ENCODE peak calls at places on chromosomes 12 and 14, in eight cellular contexts. L, Y, F, T, H, Q, B and R are unnamed samples. For H3K36me3 and H3K4me1, the result is how much of the 10 kb centered on the place peaks cover.

GRCh38 chr12:101782544-101782855 is 43.2 kb upstream of the SYCP3 start:
- DNase-seq in Y (no peak), H (no peak), B (no peak), F (no peak), T (no peak), L (no peak), Q (no peak), R (no peak)

GRCh38 chr12:68568878-68569569 is 41.7 kb upstream of the RAP1B start:
- DNase-seq in Y (no peak), T (no peak), L (no peak), F (no peak), H (no peak), B (no peak), Q (no peak), R (no peak)

GRCh38 chr12:15469342-15469741 is 147.0 kb downstream of the PTPRO start:
- DNase-seq in B (no peak), L (no peak), Q (no peak), T (peak), Y (no peak), H (no peak), F (no peak), R (no peak)

GRCh38 chr12:66508025-66508424 is 170.9 kb downstream of the GRIP1 start:
- DNase-seq in H (no peak), Q (no peak), B (no peak), F (no peak), L (no peak), Y (no peak), T (no peak), R (no peak)

GRCh38 chr12:95959107-95959506 is 16.0 kb downstream of the AMDHD1 start:
- DNase-seq in H (peak), F (no peak), L (no peak), B (no peak), Q (peak), Y (no peak), T (peak), R (no peak)

GRCh38 chr12:122021193-122021821 is 377 bp upstream of the BCL7A start:
- DNase-seq in B (peak), H (peak), Q (peak), L (peak), F (no peak), T (peak), Y (no peak), R (peak)

GRCh38 chr12:49762468-49762847 is 21.1 kb downstream of the TMBIM6 start:
- DNase-seq in T (peak), Y (no peak), F (no peak), B (no peak), Q (no peak), H (no peak), L (no peak), R (no peak)

GRCh38 chr12:63276537-63277365 is 125.8 kb upstream of the AVPR1A start:
- DNase-seq in T (peak), Y (no peak), L (no peak), B (no peak), H (peak), Q (peak), F (no peak), R (no peak)

GRCh38 chr12:89244536-89244935 is 107.8 kb downstream of the DUSP6 start:
- DNase-seq in Q (peak), F (no peak), T (no peak), H (peak), L (no peak), B (no peak), Y (peak), R (no peak)

GRCh38 chr12:88753074-88753473 is 172.8 kb upstream of the KITLG start:
- DNase-seq in T (no peak), Y (no peak), Q (peak), B (no peak), L (no peak), H (peak), F (no peak), R (no peak)

GRCh38 chr14:100534528-100535286 is 52.5 kb downstream of the BEGAIN start:
- DNase-seq in T (no peak), H (no peak), B (peak), L (peak), Q (no peak), F (no peak), Y (peak), R (peak)

GRCh38 chr14:104277416-104278213 is 139.2 kb downstream of the KIF26A start:
- DNase-seq in F (no peak), T (no peak), Y (no peak), L (peak), Q (no peak), H (no peak), B (peak), R (peak)

GRCh38 chr12:6964605-6965025 is 5.8 kb downstream of the PHB2 start:
- DNase-seq in H (no peak), T (no peak), B (peak), L (no peak), Q (no peak), F (no peak), Y (no peak), R (no peak)

GRCh38 chr14:58547649-58548048 is 90.1 kb upstream of the DACT1 start:
- DNase-seq in L (no peak), Q (no peak), B (no peak), F (no peak), T (peak), H (no peak), Y (no peak), R (no peak)

GRCh38 chr12:123363743-123364531 is 710 bp downstream of the SBNO1 start:
- DNase-seq in Y (peak), L (peak), B (peak), F (no peak), H (peak), Q (peak), T (peak), R (peak)

GRCh38 chr12:42873401-42873800 is 283.9 kb upstream of the PRICKLE1 start:
- DNase-seq in L (no peak), B (no peak), F (no peak), T (no peak), H (no peak), Y (no peak), Q (no peak), R (no peak)

GRCh38 chr14:68016243-68016914 is 196.8 kb downstream of the RAD51B start:
- DNase-seq in Q (peak), T (no peak), L (no peak), F (no peak), B (no peak), Y (no peak), H (no peak), R (no peak)

GRCh38 chr12:570949-571794 is 92.1 kb downstream of the NINJ2 start:
- DNase-seq in L (peak), F (no peak), Y (no peak), T (peak), B (peak), H (peak), Q (peak), R (peak)

GRCh38 chr12:110347767-110348166 is 55.7 kb downstream of the ANAPC7 start:
- DNase-seq in Q (no peak), B (no peak), Y (no peak), H (no peak), T (no peak), F (no peak), L (no peak), R (no peak)

GRCh38 chr14:67442139-67442906 is 30.4 kb upstream of the PLEK2 start:
- DNase-seq in Q (no peak), T (no peak), Y (no peak), F (no peak), H (no peak), L (no peak), B (no peak), R (no peak)

GRCh38 chr12:61584943-61585342 is 675.3 kb upstream of the USP15 start:
- DNase-seq in H (no peak), B (no peak), L (no peak), F (no peak), T (no peak), Q (no peak), Y (no peak), R (no peak)

GRCh38 chr12:124433147-124433874 is 134.1 kb downstream of the NCOR2 start:
- DNase-seq in B (no peak), T (no peak), H (no peak), Y (no peak), L (no peak), F (no peak), Q (no peak), R (peak)

GRCh38 chr12:47561746-47562145 is 144.1 kb downstream of the RPAP3 start:
- DNase-seq in L (no peak), F (no peak), Q (no peak), B (no peak), H (no peak), T (no peak), Y (no peak), R (no peak)

GRCh38 chr14:104427126-104427851 is 152.3 kb upstream of the C14orf180 start:
- DNase-seq in T (no peak), L (peak), B (no peak), F (no peak), Q (no peak), Y (no peak), H (no peak), R (no peak)

GRCh38 chr12:132951649-132952048 is 4.5 kb downstream of the ZNF605 start:
- DNase-seq in B (no peak), F (no peak), T (no peak), Y (no peak), L (no peak), H (no peak), Q (no peak), R (no peak)

GRCh38 chr12:48998497-48999353 is 450 bp downstream of the DDN start:
- DNase-seq in F (no peak), B (no peak), Q (peak), H (no peak), Y (no peak), T (peak), L (no peak), R (peak)

GRCh38 chr12:87801860-87802720 is 227.1 kb downstream of the C12orf50 start:
- DNase-seq in H (peak), B (no peak), L (no peak), T (no peak), Q (peak), Y (no peak), F (no peak), R (no peak)

GRCh38 chr12:66329941-66330340 is 27.6 kb downstream of the HELB start:
- DNase-seq in Q (peak), B (no peak), L (no peak), T (no peak), Y (no peak), H (no peak), F (no peak), R (no peak)

GRCh38 chr14:36952702-36953101 is 219.7 kb downstream of the SLC25A21 start:
- DNase-seq in Y (no peak), H (no peak), B (no peak), Q (peak), T (no peak), L (no peak), F (no peak), R (no peak)

GRCh38 chr14:81589381-81590065 is 55.9 kb upstream of the SEL1L start:
- DNase-seq in Y (no peak), H (no peak), B (no peak), T (no peak), Q (peak), F (no peak), L (no peak), R (no peak)

GRCh38 chr14:31843361-31844091 is 233.6 kb upstream of the ARHGAP5 start:
- DNase-seq in Y (no peak), L (no peak), Q (peak), B (no peak), H (peak), T (no peak), F (no peak), R (no peak)

GRCh38 chr14:57205953-57206352 is 62.8 kb downstream of the EXOC5 start:
- DNase-seq in B (no peak), Q (no peak), T (no peak), Y (no peak), H (no peak), F (no peak), L (no peak), R (no peak)

GRCh38 chr12:51049525-51049924 is 1.4 kb downstream of the LETMD1 start:
- DNase-seq in H (no peak), F (no peak), Y (no peak), B (no peak), T (no peak), Q (no peak), L (no peak), R (no peak)

GRCh38 chr12:51059086-51059485 is 11.0 kb downstream of the LETMD1 start:
- DNase-seq in H (no peak), F (no peak), Y (no peak), B (no peak), T (no peak), L (no peak), Q (no peak), R (no peak)

GRCh38 chr12:51056242-51056641 is 8.1 kb downstream of the LETMD1 start:
- DNase-seq in B (no peak), F (no peak), H (no peak), Y (no peak), L (no peak), Q (peak), T (no peak), R (peak)

GRCh38 chr12:51051787-51052186 is 3.7 kb downstream of the LETMD1 start:
- DNase-seq in L (no peak), B (no peak), Q (no peak), T (no peak), H (no peak), F (no peak), Y (no peak), R (no peak)

GRCh38 chr12:51055060-51055459 is 6.9 kb downstream of the LETMD1 start:
- DNase-seq in L (no peak), Q (no peak), Y (no peak), T (no peak), H (no peak), B (no peak), F (no peak), R (no peak)
- H3K36me3 ChIP-seq in L (half or more), Q (under half), Y (half or more), T (under half), H (under half), B (under half), F (under half), R (under half)

GRCh38 chr14:22545842-22546721 is 42.9 kb downstream of the DAD1 start:
- DNase-seq in Y (peak), Q (peak), H (peak), F (no peak), B (no peak), L (peak), T (no peak), R (no peak)
- H3K4me1 ChIP-seq in Y (half or more), Q (under half), H (under half), F (under half), B (under half), L (under half), T (half or more), R (under half)

DNA sequence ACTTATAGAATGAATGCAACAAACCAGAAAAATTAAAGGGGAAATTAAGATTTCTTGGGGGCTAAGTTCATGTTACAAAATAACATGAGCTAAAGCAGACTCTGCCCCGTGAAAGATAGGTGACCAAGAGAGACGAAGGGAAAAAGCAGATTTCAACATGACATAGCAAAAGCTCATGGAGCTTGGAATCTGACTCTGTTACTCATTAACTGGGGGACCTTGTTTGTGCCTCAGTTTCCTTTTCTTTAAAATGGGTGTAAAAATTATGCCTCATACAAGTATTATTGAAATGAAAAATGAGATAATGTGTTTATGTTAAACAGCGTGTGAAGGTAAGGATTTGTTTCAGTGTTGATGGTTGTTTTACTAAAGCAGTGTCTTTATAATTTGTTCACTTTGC is 11.5 kb downstream of the BICDL1 start:
- DNase-seq in B (no peak), T (no peak), Y (no peak), H (no peak), F (no peak), Q (no peak), L (no peak), R (no peak)
- H3K36me3 ChIP-seq in B (under half), T (under half), Y (under half), H (under half), F (under half), Q (under half), L (under half), R (under half)

GRCh38 chr12:18428416-18428815 is 167.1 kb downstream of the PIK3C2G start:
- DNase-seq in L (no peak), Y (no peak), Q (no peak), F (no peak), B (no peak), H (no peak), T (no peak), R (no peak)

GRCh38 chr12:18432211-18432610 is 170.9 kb downstream of the PIK3C2G start:
- DNase-seq in Y (no peak), Q (no peak), F (no peak), H (peak), L (no peak), B (no peak), T (no peak), R (no peak)

GRCh38 chr12:18429366-18429765 is 168.0 kb downstream of the PIK3C2G start:
- DNase-seq in T (no peak), H (no peak), F (no peak), B (no peak), L (no peak), Q (no peak), Y (no peak), R (no peak)

GRCh38 chr12:18430425-18431048 is 169.2 kb downstream of the PIK3C2G start:
- DNase-seq in L (no peak), Q (peak), B (peak), F (no peak), T (peak), Y (no peak), H (peak), R (no peak)

GRCh38 chr12:18431776-18432175 is 170.5 kb downstream of the PIK3C2G start:
- DNase-seq in H (no peak), L (no peak), B (no peak), Q (no peak), Y (no peak), T (no peak), F (no peak), R (no peak)
- H3K4me1 ChIP-seq in H (under half), L (under half), B (under half), Q (under half), Y (under half), T (under half), F (under half), R (under half)

GRCh38 chr12:53524476-53524875 is 17.2 kb upstream of the NPFF start:
- DNase-seq in L (no peak), H (no peak), B (no peak), F (no peak), Q (no peak), T (no peak), Y (no peak), R (no peak)
- H3K36me3 ChIP-seq in L (under half), H (under half), B (under half), F (under half), Q (half or more), T (under half), Y (under half), R (half or more)